ENCODE peak calls at places on chromosomes 16 and 17, in six cellular contexts. H is A549, E is body of pancreas, Q is tibial nerve, F is HepG2, Y is sigmoid colon. W is an unnamed sample.

GRCh38 chr17:6910987-6911603 is 79.6 kb upstream of the TEKT1 start:
- DNase-seq in H (peak), E (no peak), Q (no peak), F (peak), Y (no peak), W (peak)

GRCh38 chr16:19084139-19084538 is 16.7 kb downstream of the COQ7 start:
- DNase-seq in H (no peak), E (no peak), Q (no peak), F (no peak), Y (no peak), W (no peak)

GRCh38 chr17:16906670-16907069 is 65.2 kb downstream of the TNFRSF13B start:
- DNase-seq in H (no peak), E (no peak), Q (no peak), F (no peak), Y (no peak), W (no peak)

GRCh38 chr17:48160177-48160967 is 52.8 kb downstream of the SNX11 start:
- DNase-seq in H (no peak), E (peak), Q (no peak), F (no peak), Y (no peak), W (no peak)

GRCh38 chr16:72371307-72372081 is 199.5 kb upstream of the PMFBP1 start:
- DNase-seq in H (peak), E (no peak), Q (no peak), F (no peak), Y (no peak), W (peak)

GRCh38 chr16:46911038-46911437 is 26.9 kb downstream of the GPT2 start:
- DNase-seq in H (no peak), E (no peak), Q (no peak), F (no peak), Y (no peak), W (no peak)

GRCh38 chr16:72753883-72754282 is 294.0 kb downstream of the ZFHX3 start:
- DNase-seq in H (no peak), E (no peak), Q (no peak), F (no peak), Y (no peak), W (no peak)

GRCh38 chr16:67782567-67783352 is 23.6 kb downstream of the RANBP10 start:
- DNase-seq in H (no peak), E (no peak), Q (no peak), F (no peak), Y (no peak), W (no peak)

GRCh38 chr16:65904361-65904760 is 462.1 kb upstream of the CDH5 start:
- DNase-seq in H (no peak), E (no peak), Q (no peak), F (no peak), Y (no peak), W (no peak)

GRCh38 chr16:76639685-76640289 is 362.6 kb downstream of the CNTNAP4 start:
- DNase-seq in H (peak), E (peak), Q (no peak), F (peak), Y (no peak), W (no peak)

GRCh38 chr16:8641671-8642070 is 20.2 kb downstream of the METTL22 start:
- DNase-seq in H (no peak), E (no peak), Q (no peak), F (no peak), Y (no peak), W (no peak)

GRCh38 chr16:88534731-88535141 is 35.5 kb upstream of the ZC3H18 start:
- DNase-seq in H (peak), E (no peak), Q (no peak), F (no peak), Y (no peak), W (no peak)

GRCh38 chr17:29066603-29067002 is 23.7 kb downstream of the PIPOX start:
- DNase-seq in H (no peak), E (no peak), Q (no peak), F (no peak), Y (no peak), W (no peak)

GRCh38 chr17:62565817-62566216 is 61.7 kb upstream of the MRC2 start:
- DNase-seq in H (peak), E (no peak), Q (no peak), F (no peak), Y (no peak), W (peak)

GRCh38 chr16:89194340-89195311 is 5.7 kb downstream of the SLC22A31 start:
- DNase-seq in H (no peak), E (no peak), Q (no peak), F (peak), Y (no peak), W (no peak)

GRCh38 chr17:43917348-43918025 is 10.2 kb upstream of the MPP2 start:
- DNase-seq in H (peak), E (no peak), Q (no peak), F (no peak), Y (no peak), W (peak)

GRCh38 chr17:71003736-71004135 is 834.4 kb downstream of the KCNJ2 start:
- DNase-seq in H (no peak), E (no peak), Q (no peak), F (no peak), Y (no peak), W (no peak)
- TF ChIP-seq POLR2A in H (no peak), E (no peak), Q (no peak), F (no peak), Y (no peak), W (no peak)

GRCh38 chr16:28211758-28212531 is at the start of gene XPO6:
- DNase-seq in H (peak), E (peak), Q (peak), F (peak), Y (peak), W (peak)

GRCh38 chr16:28212532-28212873 is 738 bp upstream of the XPO6 start:
- DNase-seq in H (no peak), E (no peak), Q (no peak), F (no peak), Y (no peak), W (no peak)

GRCh38 chr16:28208824-28209223 is 2.9 kb downstream of the XPO6 start:
- DNase-seq in H (no peak), E (no peak), Q (no peak), F (no peak), Y (no peak), W (peak)

GRCh38 chr16:28210264-28210663 is 1.5 kb downstream of the XPO6 start:
- DNase-seq in H (no peak), E (no peak), Q (no peak), F (no peak), Y (no peak), W (peak)

GRCh38 chr16:28210979-28211505 is 723 bp downstream of the XPO6 start:
- DNase-seq in H (peak), E (peak), Q (peak), F (peak), Y (peak), W (peak)
- TF ChIP-seq POLR2A in H (no peak), E (peak), Q (no peak), F (peak), Y (no peak), W (no peak)

DNA sequence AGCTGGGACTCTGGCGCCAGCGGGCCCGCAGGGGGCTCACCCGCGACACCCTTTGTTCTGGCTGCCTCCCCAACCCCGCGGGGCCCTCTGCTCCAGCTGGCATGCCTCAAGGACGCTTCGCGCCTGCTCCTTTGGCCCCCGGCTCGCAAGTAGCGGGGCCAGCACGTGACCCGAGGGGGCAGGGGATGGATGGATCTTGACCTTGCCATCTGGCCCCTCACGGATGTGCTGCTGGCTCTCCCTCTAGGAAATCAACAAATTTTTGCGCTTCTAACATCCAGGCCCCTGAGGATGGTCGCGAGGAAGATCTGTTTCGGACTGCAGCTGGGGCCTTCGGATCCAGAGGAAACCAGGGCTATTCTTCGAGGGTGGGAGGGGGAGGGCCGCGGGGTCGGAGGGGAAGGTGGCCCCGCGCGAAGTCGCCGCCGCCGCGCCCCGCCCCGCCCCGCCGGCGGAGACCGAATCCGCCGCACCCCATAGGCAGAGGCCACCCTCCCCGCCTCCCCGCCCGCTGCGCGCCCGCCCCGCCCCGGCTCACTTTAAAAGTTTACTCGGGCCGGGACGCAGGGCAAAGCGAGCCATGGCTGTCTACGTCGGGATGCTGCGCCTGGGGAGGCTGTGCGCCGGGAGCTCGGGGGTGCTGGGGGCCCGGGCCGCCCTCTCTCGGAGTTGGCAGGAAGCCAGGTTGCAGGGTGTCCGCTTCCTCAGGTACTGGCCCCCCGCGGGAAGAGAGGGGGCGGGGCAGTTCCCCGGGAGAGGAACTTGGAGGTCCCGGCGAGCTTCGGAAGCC is at the start of gene ACSF2:
- DNase-seq in H (peak), E (peak), Q (peak), F (peak), Y (peak), W (peak)
- TF ChIP-seq POLR2A in H (no peak), E (peak), Q (peak), F (peak), Y (peak), W (peak)

DNA sequence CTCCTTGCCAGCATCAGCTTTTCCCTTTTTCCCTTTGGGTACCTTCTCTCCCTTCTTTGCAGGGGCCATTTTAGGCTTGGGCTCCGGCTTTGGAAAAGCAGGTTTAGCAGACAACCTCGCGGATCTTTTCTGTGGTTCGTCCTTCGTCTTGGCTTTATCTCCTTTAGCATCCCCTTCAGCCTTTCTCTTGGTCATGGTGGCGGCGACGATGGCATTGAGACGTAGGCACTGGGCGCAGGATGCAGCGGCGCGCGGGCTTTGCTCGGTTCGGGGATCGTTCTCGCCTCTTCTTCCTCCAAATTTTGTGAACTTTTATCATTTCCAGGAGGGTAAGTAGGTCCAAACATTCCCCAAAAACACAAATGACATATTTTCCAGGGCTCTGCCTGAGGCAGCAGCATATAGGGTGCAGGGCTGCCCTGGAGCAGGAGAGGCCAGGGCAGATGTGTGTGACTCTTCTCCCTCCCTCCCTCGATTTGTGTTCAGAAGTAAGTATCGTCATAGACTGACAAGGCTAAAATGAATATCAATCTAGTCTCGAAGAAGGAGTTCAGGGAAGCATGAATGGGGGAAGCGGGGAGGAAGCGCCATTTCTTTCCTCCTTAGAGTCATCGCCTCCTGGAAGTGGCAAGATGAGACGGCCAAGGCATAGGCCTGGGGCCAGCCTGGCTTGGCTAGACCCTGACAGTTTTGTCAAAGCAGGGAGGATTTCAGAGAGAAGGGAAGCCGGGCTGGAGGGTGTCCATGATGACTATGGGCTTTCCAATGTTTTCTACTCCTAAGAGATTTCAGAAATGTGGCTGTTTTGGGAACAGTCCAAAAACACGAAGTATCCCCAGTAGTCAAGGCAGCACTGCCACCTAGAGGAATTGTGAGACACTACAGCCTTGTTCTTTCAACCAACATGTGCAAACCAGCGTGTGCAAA is 13.2 kb downstream of the CHCT1 start:
- DNase-seq in H (peak), E (peak), Q (peak), F (peak), Y (peak), W (peak)
- TF ChIP-seq POLR2A in H (no peak), E (no peak), Q (no peak), F (no peak), Y (no peak), W (no peak)

GRCh38 chr16:2206780-2207433 is 1.7 kb downstream of the MLST8 start:
- DNase-seq in H (no peak), E (no peak), Q (no peak), F (no peak), Y (no peak), W (no peak)

GRCh38 chr16:2206420-2206779 is 1.1 kb downstream of the MLST8 start:
- DNase-seq in H (no peak), E (no peak), Q (no peak), F (no peak), Y (no peak), W (no peak)

GRCh38 chr16:2205967-2206313 is 686 bp downstream of the MLST8 start:
- DNase-seq in H (no peak), E (no peak), Q (no peak), F (no peak), Y (no peak), W (no peak)

GRCh38 chr16:2204727-2205103 is 539 bp upstream of the MLST8 start:
- DNase-seq in H (no peak), E (no peak), Q (no peak), F (no peak), Y (no peak), W (no peak)

DNA sequence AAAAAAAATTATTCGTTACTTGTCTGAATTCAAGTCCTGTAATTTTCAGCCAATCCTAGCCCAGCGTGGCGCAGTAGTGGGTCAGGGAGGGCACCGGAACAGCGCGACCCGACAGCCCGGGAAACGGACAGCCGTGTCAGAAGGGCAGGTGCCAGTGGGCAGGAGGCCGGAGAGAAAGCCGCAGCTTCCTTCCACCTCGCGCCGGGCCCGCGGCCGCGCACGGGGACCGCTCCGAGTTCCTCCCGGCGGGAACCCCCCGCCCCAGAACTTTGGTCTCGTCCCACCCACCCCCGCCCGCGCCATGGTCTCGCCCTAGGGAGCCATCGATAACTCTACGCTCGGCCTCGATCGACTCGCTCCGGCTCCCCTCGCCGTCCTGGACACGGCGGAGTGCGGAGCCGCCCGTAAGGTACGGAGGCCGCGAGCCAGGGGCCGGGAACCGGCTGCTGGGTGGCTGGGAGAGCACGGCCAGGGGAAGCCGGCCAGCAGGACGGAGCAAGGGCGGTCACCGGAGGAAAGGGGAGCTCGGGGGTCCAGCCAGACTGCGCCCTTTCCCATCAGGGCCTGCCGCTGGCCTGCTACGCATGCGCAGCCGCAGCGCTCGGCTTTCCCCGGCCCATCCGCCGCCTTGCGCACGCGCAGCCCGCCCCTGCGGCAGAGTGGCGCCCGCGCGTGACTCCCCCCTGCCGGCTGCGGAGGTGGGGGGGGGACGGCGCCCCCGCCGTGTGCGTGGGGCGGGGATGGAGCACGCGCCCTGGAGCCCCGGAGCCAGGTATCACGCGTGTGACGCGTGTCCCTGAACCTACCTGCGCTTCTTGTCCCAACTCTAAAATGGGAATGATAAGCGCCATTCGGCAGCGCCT is at the start of gene MLST8:
- DNase-seq in H (peak), E (peak), Q (peak), F (peak), Y (peak), W (peak)
- TF ChIP-seq POLR2A in H (peak), E (peak), Q (peak), F (peak), Y (peak), W (peak)

DNA sequence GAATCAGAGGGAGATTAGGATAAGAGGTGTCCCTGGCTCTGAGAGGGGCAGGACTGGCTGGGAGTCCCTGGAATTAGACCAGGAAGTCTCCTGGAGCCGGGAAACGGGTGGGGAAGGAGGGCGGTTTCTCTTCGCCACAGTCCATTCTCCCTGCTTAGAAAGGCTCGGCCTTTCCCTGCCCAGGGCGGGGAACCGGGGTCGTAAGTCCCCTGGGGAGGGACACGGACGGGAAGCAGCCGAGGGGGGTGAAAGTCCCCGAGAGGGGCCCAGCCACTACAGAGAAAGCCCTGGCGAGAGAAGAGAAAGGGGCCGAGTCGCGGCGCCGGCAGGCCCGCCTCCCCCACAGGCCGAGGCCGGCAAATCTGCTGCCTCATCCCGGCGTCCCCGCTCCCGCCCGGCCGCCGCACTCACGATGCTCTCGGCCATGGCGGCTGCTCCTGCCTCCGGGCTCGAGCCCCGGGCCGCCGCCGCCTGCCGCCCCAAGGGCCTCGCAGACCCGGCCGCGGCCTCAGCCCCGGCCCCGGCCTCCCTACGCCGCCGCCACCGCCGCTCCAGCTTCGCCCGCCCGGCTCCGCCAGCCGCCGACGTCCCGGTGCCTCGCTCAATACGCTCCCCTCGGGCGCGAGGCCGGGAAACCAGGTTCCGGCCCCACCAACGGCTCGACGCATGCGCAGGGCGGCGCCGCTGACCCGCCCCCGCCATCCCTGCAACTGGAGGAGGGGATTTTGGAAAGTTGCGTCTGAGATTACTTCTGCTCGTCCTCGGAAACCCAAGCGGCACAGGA is at the start of the genes NPLOC4 and TSPAN10:
- DNase-seq in H (peak), E (peak), Q (peak), F (peak), Y (peak), W (peak)
- TF ChIP-seq POLR2A in H (peak), E (peak), Q (peak), F (peak), Y (no peak), W (peak)

GRCh38 chr16:10942352-10943297 is at the start of gene DEXI:
- DNase-seq in H (peak), E (peak), Q (peak), F (peak), Y (peak), W (peak)
- TF ChIP-seq POLR2A in H (peak), E (peak), Q (peak), F (peak), Y (no peak), W (no peak)

DNA sequence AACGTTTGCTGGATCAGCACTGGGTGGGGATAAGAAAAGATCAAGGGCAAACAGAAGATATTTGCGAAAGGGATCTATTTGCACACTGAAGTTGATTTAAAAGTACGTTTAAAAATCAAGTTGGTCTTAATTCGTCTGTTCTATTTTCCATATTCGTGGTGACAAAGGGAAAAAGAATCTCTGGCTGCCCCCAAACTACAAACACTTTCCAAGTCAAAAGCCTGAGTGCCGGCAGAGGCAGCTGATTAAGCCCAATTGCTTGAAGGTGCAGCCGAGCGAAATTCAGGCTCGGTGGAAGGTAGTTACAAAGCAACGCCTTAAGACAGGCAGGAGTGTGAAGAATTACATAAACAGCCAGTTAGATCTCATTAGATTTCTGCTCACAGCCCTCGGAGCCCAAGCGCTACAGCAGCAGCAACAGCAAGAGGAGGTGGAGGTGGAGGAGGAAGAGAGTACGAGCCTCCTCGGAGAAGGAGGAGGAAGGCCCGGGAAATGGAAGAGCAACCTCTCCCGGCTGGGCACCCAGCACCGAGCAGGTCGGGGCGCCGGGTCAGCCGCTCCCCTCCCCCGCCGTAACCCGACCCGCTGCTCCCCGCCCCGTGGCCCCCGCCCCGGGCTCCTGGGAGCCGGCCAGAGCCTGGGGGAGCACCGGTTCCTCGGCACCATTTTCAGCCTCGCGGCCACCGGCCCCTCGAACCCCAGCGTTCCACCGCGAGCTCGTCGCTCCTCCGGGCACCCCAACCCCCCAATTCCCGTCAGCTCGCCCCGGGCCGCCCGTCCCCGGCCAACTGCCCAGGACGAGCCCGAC is 890 bp downstream of the TOB1 start:
- DNase-seq in H (peak), E (peak), Q (no peak), F (peak), Y (peak), W (peak)
- TF ChIP-seq POLR2A in H (no peak), E (peak), Q (peak), F (no peak), Y (peak), W (no peak)

W was measured in endothelial cell of umbilical vein.